ENCODE peak calls at places on chromosomes 11 and 22, in nine cellular contexts. One of them, this sample, is unnamed.

GRCh38 chr11:79672786-79673185 is 232.0 kb upstream of the TENM4 start:
- DNase-seq in IMR-90: no peak
- DNase-seq in fibroblast of mammary gland: no peak
- DNase-seq in mesenchymal stem cell: no peak
- DNase-seq in left ventricle myocardium inferior: no peak
- DNase-seq in cardiac muscle cell: no peak
- DNase-seq in stomach: no peak
- DNase-seq in AG09309: no peak
- DNase-seq in GM23248: no peak
- DNase-seq in this sample: no peak

GRCh38 chr11:11752688-11753087 is 89.1 kb upstream of the USP47 start:
- DNase-seq in IMR-90: no peak
- DNase-seq in fibroblast of mammary gland: no peak
- DNase-seq in mesenchymal stem cell: no peak
- DNase-seq in left ventricle myocardium inferior: no peak
- DNase-seq in cardiac muscle cell: no peak
- DNase-seq in stomach: no peak
- DNase-seq in AG09309: no peak
- DNase-seq in GM23248: no peak
- DNase-seq in this sample: no peak

GRCh38 chr11:2881076-2881973 is 4.2 kb downstream of the CDKN1C start:
- DNase-seq in IMR-90: no peak
- DNase-seq in fibroblast of mammary gland: no peak
- DNase-seq in mesenchymal stem cell: no peak
- DNase-seq in left ventricle myocardium inferior: no peak
- DNase-seq in cardiac muscle cell: no peak
- DNase-seq in stomach: no peak
- DNase-seq in AG09309: no peak
- DNase-seq in GM23248: no peak
- DNase-seq in this sample: no peak

GRCh38 chr11:87290304-87290922 is 252.7 kb downstream of the TMEM135 start:
- DNase-seq in IMR-90: peak
- DNase-seq in fibroblast of mammary gland: peak
- DNase-seq in mesenchymal stem cell: peak
- DNase-seq in left ventricle myocardium inferior: no peak
- DNase-seq in cardiac muscle cell: peak
- DNase-seq in stomach: no peak
- DNase-seq in AG09309: peak
- DNase-seq in GM23248: peak
- DNase-seq in this sample: no peak

GRCh38 chr11:19864141-19865120 is 151.8 kb downstream of the NAV2 start:
- DNase-seq in IMR-90: no peak
- DNase-seq in fibroblast of mammary gland: no peak
- DNase-seq in mesenchymal stem cell: no peak
- DNase-seq in left ventricle myocardium inferior: no peak
- DNase-seq in cardiac muscle cell: peak
- DNase-seq in stomach: no peak
- DNase-seq in AG09309: no peak
- DNase-seq in GM23248: no peak
- DNase-seq in this sample: no peak

GRCh38 chr22:29266564-29267461 is 968 bp downstream of the RHBDD3 start:
- DNase-seq in IMR-90: peak
- DNase-seq in fibroblast of mammary gland: peak
- DNase-seq in mesenchymal stem cell: peak
- DNase-seq in left ventricle myocardium inferior: no peak
- DNase-seq in cardiac muscle cell: peak
- DNase-seq in stomach: no peak
- DNase-seq in AG09309: no peak
- DNase-seq in GM23248: peak
- DNase-seq in this sample: no peak

GRCh38 chr11:67344264-67344663 is 9.1 kb downstream of the POLD4 start:
- DNase-seq in IMR-90: no peak
- DNase-seq in fibroblast of mammary gland: no peak
- DNase-seq in mesenchymal stem cell: no peak
- DNase-seq in left ventricle myocardium inferior: no peak
- DNase-seq in cardiac muscle cell: no peak
- DNase-seq in stomach: no peak
- DNase-seq in AG09309: no peak
- DNase-seq in GM23248: no peak
- DNase-seq in this sample: no peak

GRCh38 chr11:108754901-108755625 is 90.2 kb downstream of the DDX10 start:
- DNase-seq in IMR-90: no peak
- DNase-seq in fibroblast of mammary gland: peak
- DNase-seq in mesenchymal stem cell: peak
- DNase-seq in left ventricle myocardium inferior: no peak
- DNase-seq in cardiac muscle cell: peak
- DNase-seq in stomach: no peak
- DNase-seq in AG09309: peak
- DNase-seq in GM23248: no peak
- DNase-seq in this sample: peak

GRCh38 chr22:17807571-17808410 is 33.5 kb upstream of the BID start:
- DNase-seq in IMR-90: peak
- DNase-seq in fibroblast of mammary gland: no peak
- DNase-seq in mesenchymal stem cell: peak
- DNase-seq in left ventricle myocardium inferior: peak
- DNase-seq in cardiac muscle cell: peak
- DNase-seq in stomach: peak
- DNase-seq in AG09309: no peak
- DNase-seq in GM23248: no peak
- DNase-seq in this sample: peak

GRCh38 chr11:32307449-32307848 is 127.9 kb downstream of the WT1 start:
- DNase-seq in IMR-90: no peak
- DNase-seq in fibroblast of mammary gland: no peak
- DNase-seq in mesenchymal stem cell: no peak
- DNase-seq in left ventricle myocardium inferior: no peak
- DNase-seq in cardiac muscle cell: no peak
- DNase-seq in stomach: no peak
- DNase-seq in AG09309: no peak
- DNase-seq in GM23248: no peak
- DNase-seq in this sample: no peak

GRCh38 chr11:123587559-123587958 is 66.9 kb downstream of the SCN3B start:
- DNase-seq in IMR-90: no peak
- DNase-seq in fibroblast of mammary gland: no peak
- DNase-seq in mesenchymal stem cell: no peak
- DNase-seq in left ventricle myocardium inferior: no peak
- DNase-seq in cardiac muscle cell: no peak
- DNase-seq in stomach: peak
- DNase-seq in AG09309: no peak
- DNase-seq in GM23248: no peak
- DNase-seq in this sample: no peak

GRCh38 chr11:36333468-36333867 is 37.4 kb downstream of the PRR5L start:
- DNase-seq in IMR-90: peak
- DNase-seq in fibroblast of mammary gland: peak
- DNase-seq in mesenchymal stem cell: peak
- DNase-seq in left ventricle myocardium inferior: no peak
- DNase-seq in cardiac muscle cell: peak
- DNase-seq in stomach: no peak
- DNase-seq in AG09309: no peak
- DNase-seq in GM23248: peak
- DNase-seq in this sample: no peak

DNA sequence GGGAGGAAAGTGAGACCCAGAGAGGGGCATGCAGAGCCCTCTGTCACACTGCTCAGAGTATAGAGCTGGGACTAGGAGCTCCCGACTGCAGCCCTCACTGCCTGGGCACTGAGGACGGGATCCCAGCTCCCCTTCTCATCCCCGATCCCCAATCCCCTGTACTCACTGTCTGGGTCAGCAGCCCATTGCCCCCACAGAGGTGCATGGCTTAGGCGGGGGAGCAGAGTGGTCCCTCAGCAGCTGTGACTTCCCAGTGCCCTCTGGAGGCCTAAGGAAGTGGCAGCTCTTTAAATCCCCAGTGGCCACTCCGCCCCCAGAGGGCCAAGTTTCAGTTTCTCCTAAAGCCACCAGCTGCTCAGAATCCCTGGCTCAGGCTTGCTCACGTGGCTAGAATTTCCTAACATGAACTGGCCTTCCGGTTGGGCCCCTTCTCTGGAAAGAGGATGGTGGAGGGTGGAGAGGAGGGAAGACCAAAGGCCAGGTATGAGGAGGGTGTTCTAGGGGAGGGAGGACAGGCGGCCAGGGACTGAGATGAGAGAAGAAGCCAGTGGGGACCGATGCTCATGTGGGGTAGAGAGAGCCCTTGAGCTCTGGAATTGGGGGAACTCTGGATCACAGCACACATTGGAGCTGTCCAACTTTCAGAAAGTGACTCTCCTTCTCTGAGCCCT is at the start of gene BATF2:
- DNase-seq in IMR-90: peak
- DNase-seq in fibroblast of mammary gland: peak
- DNase-seq in mesenchymal stem cell: peak
- DNase-seq in left ventricle myocardium inferior: peak
- DNase-seq in cardiac muscle cell: peak
- DNase-seq in stomach: peak
- DNase-seq in AG09309: peak
- DNase-seq in GM23248: peak
- DNase-seq in this sample: peak
- H3K4me3 ChIP-seq in IMR-90: peak
- H3K4me3 ChIP-seq in fibroblast of mammary gland: no peak
- H3K4me3 ChIP-seq in mesenchymal stem cell: no peak
- H3K4me3 ChIP-seq in left ventricle myocardium inferior: peak
- H3K4me3 ChIP-seq in cardiac muscle cell: no peak
- H3K4me3 ChIP-seq in stomach: peak
- H3K4me3 ChIP-seq in AG09309: peak
- H3K4me3 ChIP-seq in GM23248: peak
- H3K4me3 ChIP-seq in this sample: peak

GRCh38 chr22:50544078-50544745 is 1.5 kb upstream of the KLHDC7B start:
- DNase-seq in IMR-90: peak
- DNase-seq in fibroblast of mammary gland: peak
- DNase-seq in mesenchymal stem cell: peak
- DNase-seq in left ventricle myocardium inferior: peak
- DNase-seq in cardiac muscle cell: peak
- DNase-seq in stomach: peak
- DNase-seq in AG09309: no peak
- DNase-seq in GM23248: peak
- DNase-seq in this sample: no peak
- H3K4me3 ChIP-seq in IMR-90: peak
- H3K4me3 ChIP-seq in fibroblast of mammary gland: peak
- H3K4me3 ChIP-seq in mesenchymal stem cell: peak
- H3K4me3 ChIP-seq in left ventricle myocardium inferior: peak
- H3K4me3 ChIP-seq in cardiac muscle cell: no peak
- H3K4me3 ChIP-seq in stomach: peak
- H3K4me3 ChIP-seq in AG09309: peak
- H3K4me3 ChIP-seq in GM23248: peak
- H3K4me3 ChIP-seq in this sample: peak

GRCh38 chr11:66290332-66290629 is 1.3 kb upstream of the YIF1A start:
- DNase-seq in IMR-90: no peak
- DNase-seq in fibroblast of mammary gland: no peak
- DNase-seq in mesenchymal stem cell: no peak
- DNase-seq in left ventricle myocardium inferior: no peak
- DNase-seq in cardiac muscle cell: no peak
- DNase-seq in stomach: no peak
- DNase-seq in AG09309: no peak
- DNase-seq in GM23248: no peak
- DNase-seq in this sample: no peak
- H3K4me3 ChIP-seq in IMR-90: no peak
- H3K4me3 ChIP-seq in fibroblast of mammary gland: no peak
- H3K4me3 ChIP-seq in mesenchymal stem cell: peak
- H3K4me3 ChIP-seq in left ventricle myocardium inferior: no peak
- H3K4me3 ChIP-seq in cardiac muscle cell: no peak
- H3K4me3 ChIP-seq in stomach: no peak
- H3K4me3 ChIP-seq in AG09309: no peak
- H3K4me3 ChIP-seq in GM23248: no peak
- H3K4me3 ChIP-seq in this sample: no peak

GRCh38 chr22:21643533-21644357 is 1.6 kb downstream of the SDF2L1 start:
- DNase-seq in IMR-90: no peak
- DNase-seq in fibroblast of mammary gland: no peak
- DNase-seq in mesenchymal stem cell: no peak
- DNase-seq in left ventricle myocardium inferior: no peak
- DNase-seq in cardiac muscle cell: no peak
- DNase-seq in stomach: no peak
- DNase-seq in AG09309: no peak
- DNase-seq in GM23248: no peak
- DNase-seq in this sample: no peak
- H3K4me3 ChIP-seq in IMR-90: no peak
- H3K4me3 ChIP-seq in fibroblast of mammary gland: peak
- H3K4me3 ChIP-seq in mesenchymal stem cell: peak
- H3K4me3 ChIP-seq in left ventricle myocardium inferior: peak
- H3K4me3 ChIP-seq in cardiac muscle cell: no peak
- H3K4me3 ChIP-seq in stomach: no peak
- H3K4me3 ChIP-seq in AG09309: no peak
- H3K4me3 ChIP-seq in GM23248: peak
- H3K4me3 ChIP-seq in this sample: no peak

DNA sequence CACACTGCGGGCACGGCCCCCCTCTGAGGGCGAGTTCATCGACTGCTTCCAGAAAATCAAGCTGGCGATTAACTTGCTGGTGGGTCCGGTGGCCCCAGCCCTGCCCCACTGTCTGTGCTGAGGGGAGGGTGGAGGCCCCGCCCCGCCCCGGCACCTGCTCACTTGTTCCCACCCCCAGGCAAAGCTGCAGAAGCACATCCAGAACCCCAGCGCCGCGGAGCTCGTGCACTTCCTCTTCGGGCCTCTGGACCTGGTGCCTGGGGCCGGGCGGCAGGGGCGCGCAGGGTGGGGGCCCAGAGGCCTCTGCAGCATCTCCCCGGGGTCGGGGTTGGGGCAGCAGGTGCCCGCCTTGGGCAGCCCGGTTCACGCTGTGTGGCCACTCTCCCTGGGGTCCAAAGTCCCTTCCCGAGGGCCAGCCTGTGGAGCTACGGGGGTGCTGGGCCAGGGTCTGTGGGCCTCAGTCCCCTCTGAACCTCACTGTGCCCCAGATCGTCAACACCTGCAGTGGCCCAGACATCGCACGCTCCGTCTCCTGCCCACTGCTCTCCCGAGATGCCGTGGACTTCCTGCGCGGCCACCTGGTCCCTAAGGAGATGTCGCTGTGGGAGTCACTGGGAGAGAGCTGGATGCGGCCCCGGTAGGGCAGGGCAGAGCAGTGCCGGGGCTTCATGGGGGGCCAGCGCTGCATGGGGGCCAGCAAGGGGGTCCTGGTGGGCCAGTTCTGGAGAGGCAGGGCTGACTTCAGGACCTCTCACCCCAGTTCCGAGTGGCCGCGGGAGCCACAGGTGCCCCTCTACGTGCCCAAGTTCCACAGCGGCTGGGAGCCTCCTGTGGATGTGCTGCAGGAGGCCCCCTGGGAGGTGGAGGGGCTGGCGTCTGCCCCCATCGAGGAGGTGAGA is 16.1 kb downstream of the EPS8L2 start:
- DNase-seq in IMR-90: no peak
- DNase-seq in fibroblast of mammary gland: no peak
- DNase-seq in mesenchymal stem cell: no peak
- DNase-seq in left ventricle myocardium inferior: no peak
- DNase-seq in cardiac muscle cell: no peak
- DNase-seq in stomach: no peak
- DNase-seq in AG09309: no peak
- DNase-seq in GM23248: no peak
- DNase-seq in this sample: no peak
- H3K4me3 ChIP-seq in IMR-90: no peak
- H3K4me3 ChIP-seq in fibroblast of mammary gland: no peak
- H3K4me3 ChIP-seq in mesenchymal stem cell: no peak
- H3K4me3 ChIP-seq in left ventricle myocardium inferior: no peak
- H3K4me3 ChIP-seq in cardiac muscle cell: no peak
- H3K4me3 ChIP-seq in stomach: no peak
- H3K4me3 ChIP-seq in AG09309: no peak
- H3K4me3 ChIP-seq in GM23248: no peak
- H3K4me3 ChIP-seq in this sample: peak